ENCODE peak calls at places on chromosomes 5 and 9, in five cellular contexts. One of them, this sample, is unnamed.
A peak's percentile ranks its signal among the peaks of the same experiment; 100 is the strongest.

GRCh38 chr9:72733896-72734295 is 212.5 kb downstream of the TMC1 start:
- DNase-seq in psoas muscle: no peak
- DNase-seq in fibroblast of mammary gland: no peak
- DNase-seq in heart left ventricle: no peak
- DNase-seq in lower lobe of right lung: no peak
- DNase-seq in this sample: no peak

GRCh38 chr9:112439825-112440224 is 46.8 kb upstream of the KIAA1958 start:
- DNase-seq in psoas muscle: no peak
- DNase-seq in fibroblast of mammary gland: no peak
- DNase-seq in heart left ventricle: no peak
- DNase-seq in lower lobe of right lung: no peak
- DNase-seq in this sample: no peak

GRCh38 chr5:98794414-98795080 is 21.1 kb downstream of the RGMB start:
- DNase-seq in psoas muscle: no peak
- DNase-seq in fibroblast of mammary gland: no peak
- DNase-seq in heart left ventricle: no peak
- DNase-seq in lower lobe of right lung: no peak
- DNase-seq in this sample: no peak

GRCh38 chr5:94691947-94692346 is 73.5 kb downstream of the SLF1 start:
- DNase-seq in psoas muscle: no peak
- DNase-seq in fibroblast of mammary gland: peak; percentile 87
- DNase-seq in heart left ventricle: no peak
- DNase-seq in lower lobe of right lung: no peak
- DNase-seq in this sample: no peak

GRCh38 chr5:31900296-31900865 is 261.4 kb downstream of the PDZD2 start:
- DNase-seq in psoas muscle: no peak
- DNase-seq in fibroblast of mammary gland: no peak
- DNase-seq in heart left ventricle: no peak
- DNase-seq in lower lobe of right lung: no peak
- DNase-seq in this sample: no peak

GRCh38 chr5:156582193-156582598 is 255.2 kb downstream of the SGCD start:
- DNase-seq in psoas muscle: no peak
- DNase-seq in fibroblast of mammary gland: no peak
- DNase-seq in heart left ventricle: peak; percentile 28
- DNase-seq in lower lobe of right lung: no peak
- DNase-seq in this sample: no peak

GRCh38 chr5:11903614-11904269 is 504 bp downstream of the CTNND2 start:
- DNase-seq in psoas muscle: peak; percentile 10
- DNase-seq in fibroblast of mammary gland: no peak
- DNase-seq in heart left ventricle: peak; percentile 26
- DNase-seq in lower lobe of right lung: no peak
- DNase-seq in this sample: no peak

GRCh38 chr5:14206028-14206725 is 63.0 kb downstream of the TRIO start:
- DNase-seq in psoas muscle: no peak
- DNase-seq in fibroblast of mammary gland: no peak
- DNase-seq in heart left ventricle: no peak
- DNase-seq in lower lobe of right lung: no peak
- DNase-seq in this sample: no peak

GRCh38 chr9:5976668-5977397 is 38.6 kb downstream of the RANBP6 start:
- DNase-seq in psoas muscle: no peak
- DNase-seq in fibroblast of mammary gland: peak; percentile 13
- DNase-seq in heart left ventricle: no peak
- DNase-seq in lower lobe of right lung: no peak
- DNase-seq in this sample: no peak

GRCh38 chr5:89282038-89282831 is 399.3 kb upstream of the MEF2C start:
- DNase-seq in psoas muscle: no peak
- DNase-seq in fibroblast of mammary gland: no peak
- DNase-seq in heart left ventricle: no peak
- DNase-seq in lower lobe of right lung: no peak
- DNase-seq in this sample: no peak

GRCh38 chr9:94591876-94592275 is 1.7 kb downstream of the FBP2 start:
- DNase-seq in psoas muscle: no peak
- DNase-seq in fibroblast of mammary gland: no peak
- DNase-seq in heart left ventricle: no peak
- DNase-seq in lower lobe of right lung: no peak
- DNase-seq in this sample: no peak

GRCh38 chr5:179267071-179267670 is 78.1 kb downstream of the ADAMTS2 start:
- DNase-seq in psoas muscle: peak; percentile 39
- DNase-seq in fibroblast of mammary gland: peak; percentile 56
- DNase-seq in heart left ventricle: peak; percentile 45
- DNase-seq in lower lobe of right lung: peak; percentile 38
- DNase-seq in this sample: no peak

GRCh38 chr5:30539004-30539634 is 654.4 kb upstream of the CDH6 start:
- DNase-seq in psoas muscle: peak; percentile 12
- DNase-seq in fibroblast of mammary gland: no peak
- DNase-seq in heart left ventricle: peak; percentile 76
- DNase-seq in lower lobe of right lung: peak; percentile 71
- DNase-seq in this sample: no peak

GRCh38 chr5:66164044-66164790 is 20.1 kb downstream of the SREK1 start:
- DNase-seq in psoas muscle: no peak
- DNase-seq in fibroblast of mammary gland: peak; percentile 77
- DNase-seq in heart left ventricle: no peak
- DNase-seq in lower lobe of right lung: no peak
- DNase-seq in this sample: no peak

GRCh38 chr5:116510525-116510924 is 64.1 kb downstream of the SEMA6A start:
- DNase-seq in psoas muscle: no peak
- DNase-seq in fibroblast of mammary gland: no peak
- DNase-seq in heart left ventricle: no peak
- DNase-seq in lower lobe of right lung: no peak
- DNase-seq in this sample: no peak

GRCh38 chr9:21510806-21511205 is 28.7 kb upstream of the IFNE start:
- DNase-seq in psoas muscle: no peak
- DNase-seq in fibroblast of mammary gland: no peak
- DNase-seq in heart left ventricle: no peak
- DNase-seq in lower lobe of right lung: no peak
- DNase-seq in this sample: no peak

GRCh38 chr9:114319147-114319546 is 3.8 kb upstream of the ORM1 start:
- DNase-seq in psoas muscle: no peak
- DNase-seq in fibroblast of mammary gland: no peak
- DNase-seq in heart left ventricle: no peak
- DNase-seq in lower lobe of right lung: no peak
- DNase-seq in this sample: peak; percentile 25

GRCh38 chr5:169450464-169450863 is 133.1 kb upstream of the SPDL1 start:
- DNase-seq in psoas muscle: no peak
- DNase-seq in fibroblast of mammary gland: peak; percentile 33
- DNase-seq in heart left ventricle: no peak
- DNase-seq in lower lobe of right lung: no peak
- DNase-seq in this sample: no peak

GRCh38 chr9:115808108-115808507 is 345.5 kb upstream of the PAPPA start:
- DNase-seq in psoas muscle: no peak
- DNase-seq in fibroblast of mammary gland: no peak
- DNase-seq in heart left ventricle: no peak
- DNase-seq in lower lobe of right lung: no peak
- DNase-seq in this sample: no peak

GRCh38 chr5:85920984-85921383 is 696.8 kb upstream of the COX7C start:
- DNase-seq in psoas muscle: no peak
- DNase-seq in fibroblast of mammary gland: no peak
- DNase-seq in heart left ventricle: no peak
- DNase-seq in lower lobe of right lung: no peak
- DNase-seq in this sample: no peak

GRCh38 chr9:69190086-69190865 is 16.2 kb downstream of the TJP2 start:
- DNase-seq in psoas muscle: no peak
- DNase-seq in fibroblast of mammary gland: no peak
- DNase-seq in heart left ventricle: no peak
- DNase-seq in lower lobe of right lung: no peak
- DNase-seq in this sample: no peak

GRCh38 chr5:148739023-148739422 is 84.7 kb upstream of the HTR4 start:
- DNase-seq in psoas muscle: no peak
- DNase-seq in fibroblast of mammary gland: no peak
- DNase-seq in heart left ventricle: no peak
- DNase-seq in lower lobe of right lung: no peak
- DNase-seq in this sample: no peak

GRCh38 chr5:23825196-23825595 is 317.8 kb downstream of the PRDM9 start:
- DNase-seq in psoas muscle: no peak
- DNase-seq in fibroblast of mammary gland: no peak
- DNase-seq in heart left ventricle: no peak
- DNase-seq in lower lobe of right lung: no peak
- DNase-seq in this sample: no peak

GRCh38 chr5:14491015-14491414 is 90.6 kb upstream of the OTULINL start:
- DNase-seq in psoas muscle: no peak
- DNase-seq in fibroblast of mammary gland: no peak
- DNase-seq in heart left ventricle: no peak
- DNase-seq in lower lobe of right lung: no peak
- DNase-seq in this sample: no peak

GRCh38 chr5:143016777-143017374 is 246.7 kb downstream of the ARHGAP26 start:
- DNase-seq in psoas muscle: no peak
- DNase-seq in fibroblast of mammary gland: peak; percentile 74
- DNase-seq in heart left ventricle: no peak
- DNase-seq in lower lobe of right lung: no peak
- DNase-seq in this sample: peak; percentile 13

GRCh38 chr9:93587284-93587650 is 10.9 kb downstream of the PHF2 start:
- DNase-seq in psoas muscle: no peak
- DNase-seq in fibroblast of mammary gland: no peak
- DNase-seq in heart left ventricle: no peak
- DNase-seq in lower lobe of right lung: no peak
- DNase-seq in this sample: no peak

GRCh38 chr9:20921362-20921761 is 110.1 kb downstream of the HACD4 start:
- DNase-seq in psoas muscle: no peak
- DNase-seq in fibroblast of mammary gland: no peak
- DNase-seq in heart left ventricle: no peak
- DNase-seq in lower lobe of right lung: no peak
- DNase-seq in this sample: no peak

DNA sequence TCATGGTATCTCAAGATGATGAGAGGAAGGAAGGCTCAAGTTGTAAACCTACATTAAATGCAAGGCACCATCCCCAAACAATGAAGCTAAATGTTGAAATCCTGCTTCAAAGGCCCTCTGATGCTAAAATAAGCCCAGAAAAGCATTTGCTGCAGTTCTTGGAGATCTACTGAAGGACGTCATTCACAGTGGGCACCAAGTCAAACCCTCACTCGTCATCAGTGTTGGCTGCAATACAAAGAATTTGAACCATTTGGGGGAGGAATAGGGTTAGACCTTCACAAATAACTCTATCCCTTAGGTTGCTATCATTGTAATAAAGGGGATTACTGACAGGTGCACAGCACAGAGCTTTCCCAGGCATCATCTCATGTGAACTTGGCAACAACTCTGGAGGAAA is 9.3 kb upstream of the MEGF9 start:
- DNase-seq in psoas muscle: no peak
- DNase-seq in fibroblast of mammary gland: peak; percentile 77
- DNase-seq in heart left ventricle: no peak
- DNase-seq in lower lobe of right lung: no peak
- DNase-seq in this sample: no peak
- H3K4me3 ChIP-seq in psoas muscle: no peak overlapping the region
- H3K4me3 ChIP-seq in fibroblast of mammary gland: no peak overlapping the region
- H3K4me3 ChIP-seq in heart left ventricle: no peak overlapping the region
- H3K4me3 ChIP-seq in lower lobe of right lung: no peak overlapping the region
- H3K4me3 ChIP-seq in this sample: no peak overlapping the region

GRCh38 chr5:10530601-10531320 is 33.1 kb upstream of the ANKRD33B start:
- DNase-seq in psoas muscle: no peak
- DNase-seq in fibroblast of mammary gland: no peak
- DNase-seq in heart left ventricle: no peak
- DNase-seq in lower lobe of right lung: no peak
- DNase-seq in this sample: no peak

GRCh38 chr5:10525124-10525495 is 38.8 kb upstream of the ANKRD33B start:
- DNase-seq in psoas muscle: no peak
- DNase-seq in fibroblast of mammary gland: no peak
- DNase-seq in heart left ventricle: no peak
- DNase-seq in lower lobe of right lung: no peak
- DNase-seq in this sample: no peak

GRCh38 chr5:10528827-10529226 is 35.0 kb upstream of the ANKRD33B start:
- DNase-seq in psoas muscle: no peak
- DNase-seq in fibroblast of mammary gland: no peak
- DNase-seq in heart left ventricle: no peak
- DNase-seq in lower lobe of right lung: no peak
- DNase-seq in this sample: no peak

GRCh38 chr5:10527281-10527950 is 36.5 kb upstream of the ANKRD33B start:
- DNase-seq in psoas muscle: no peak
- DNase-seq in fibroblast of mammary gland: peak; percentile 74
- DNase-seq in heart left ventricle: no peak
- DNase-seq in lower lobe of right lung: no peak
- DNase-seq in this sample: no peak

DNA sequence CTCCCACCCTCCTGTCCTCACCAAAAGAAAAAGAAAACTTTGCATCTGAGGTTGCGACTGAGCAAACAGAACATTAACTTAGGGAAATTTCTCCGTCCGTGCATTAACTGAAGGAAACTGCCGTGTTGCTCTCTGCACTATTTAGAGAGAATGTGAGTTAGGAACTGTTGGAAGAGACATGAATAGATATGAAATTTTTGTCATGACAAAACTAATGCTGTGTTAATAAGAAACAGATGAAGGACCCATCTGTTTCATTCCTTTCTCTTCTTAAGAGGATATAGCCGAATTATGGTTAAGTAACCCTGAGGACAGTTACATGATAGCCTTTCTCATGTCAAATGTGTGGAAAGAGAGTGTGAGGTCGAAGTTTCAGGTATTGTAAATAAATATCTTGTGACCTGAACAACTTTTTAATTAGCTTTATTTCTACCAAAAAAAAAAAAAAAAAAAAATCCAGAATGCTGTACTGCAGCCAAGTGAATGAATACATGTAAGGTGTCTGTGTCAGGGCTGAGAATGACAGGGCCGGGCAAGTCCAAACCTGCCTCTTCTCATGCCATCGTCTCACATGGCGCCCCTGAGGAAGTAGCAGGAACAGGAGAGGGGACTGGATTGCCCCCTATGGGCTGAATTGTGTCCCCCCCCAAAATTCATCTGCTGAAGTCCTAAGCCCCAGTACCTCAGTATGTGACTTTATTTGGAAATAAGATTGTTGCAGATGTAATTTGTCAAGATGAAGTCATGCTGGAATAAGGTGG is 35.6 kb upstream of the ANKRD33B start:
- DNase-seq in psoas muscle: no peak
- DNase-seq in fibroblast of mammary gland: peak; percentile 90
- DNase-seq in heart left ventricle: no peak
- DNase-seq in lower lobe of right lung: no peak
- DNase-seq in this sample: no peak
- TF ChIP-seq CTCF in psoas muscle: no peak
- TF ChIP-seq CTCF in fibroblast of mammary gland: no peak
- TF ChIP-seq CTCF in heart left ventricle: no peak
- TF ChIP-seq CTCF in lower lobe of right lung: no peak
- TF ChIP-seq CTCF in this sample: no peak

GRCh38 chr5:59037041-59037440 is 454.2 kb downstream of the RAB3C start:
- DNase-seq in psoas muscle: no peak
- DNase-seq in fibroblast of mammary gland: no peak
- DNase-seq in heart left ventricle: no peak
- DNase-seq in lower lobe of right lung: no peak
- DNase-seq in this sample: no peak

GRCh38 chr5:59034498-59035186 is 451.8 kb downstream of the RAB3C start:
- DNase-seq in psoas muscle: no peak
- DNase-seq in fibroblast of mammary gland: peak; percentile 78
- DNase-seq in heart left ventricle: no peak
- DNase-seq in lower lobe of right lung: no peak
- DNase-seq in this sample: peak; percentile 50

GRCh38 chr5:59037453-59038168 is 454.7 kb downstream of the RAB3C start:
- DNase-seq in psoas muscle: no peak
- DNase-seq in fibroblast of mammary gland: peak; percentile 35
- DNase-seq in heart left ventricle: no peak
- DNase-seq in lower lobe of right lung: no peak
- DNase-seq in this sample: no peak

GRCh38 chr5:59036274-59036961 is 453.5 kb downstream of the RAB3C start:
- DNase-seq in psoas muscle: peak; percentile 56
- DNase-seq in fibroblast of mammary gland: peak; percentile 98
- DNase-seq in heart left ventricle: peak; percentile 38
- DNase-seq in lower lobe of right lung: peak; percentile 44
- DNase-seq in this sample: peak; percentile 64

GRCh38 chr5:59035681-59036080 is 452.8 kb downstream of the RAB3C start:
- DNase-seq in psoas muscle: no peak
- DNase-seq in fibroblast of mammary gland: no peak
- DNase-seq in heart left ventricle: no peak
- DNase-seq in lower lobe of right lung: no peak
- DNase-seq in this sample: no peak
- H3K4me3 ChIP-seq in psoas muscle: peak overlapping the region; percentile 87
- H3K4me3 ChIP-seq in fibroblast of mammary gland: no peak overlapping the region
- H3K4me3 ChIP-seq in heart left ventricle: no peak overlapping the region
- H3K4me3 ChIP-seq in lower lobe of right lung: peak overlapping the region; percentile 67
- H3K4me3 ChIP-seq in this sample: no peak overlapping the region

GRCh38 chr5:107248065-107248695 is 422.6 kb downstream of the EFNA5 start:
- DNase-seq in psoas muscle: peak; percentile 40
- DNase-seq in fibroblast of mammary gland: peak; percentile 58
- DNase-seq in heart left ventricle: peak; percentile 32
- DNase-seq in lower lobe of right lung: peak; percentile 49
- DNase-seq in this sample: peak; percentile 61
- TF ChIP-seq CTCF in psoas muscle: peak; percentile 84
- TF ChIP-seq CTCF in fibroblast of mammary gland: peak; percentile 83
- TF ChIP-seq CTCF in heart left ventricle: peak; percentile 62
- TF ChIP-seq CTCF in lower lobe of right lung: peak; percentile 82
- TF ChIP-seq CTCF in this sample: peak; percentile 62

This sample was measured in Caco-2.